ENCODE peak calls at places on chromosomes 5 and 9, in four cellular contexts. P, F, E and X are unnamed samples. For H3K4me1 and H3K27me3, the result is how much of the 10 kb centered on the place peaks cover.

GRCh38 chr5:155661859-155662258 is 648.3 kb downstream of the KIF4B start:
- DNase-seq in E (no peak), P (no peak), F (no peak), X (no peak)

GRCh38 chr9:115058684-115059315 is 59.2 kb downstream of the TNC start:
- DNase-seq in F (no peak), P (no peak), E (peak), X (no peak)

GRCh38 chr5:150137168-150137957 is 18.3 kb downstream of the PDGFRB start:
- DNase-seq in E (peak), P (no peak), F (no peak), X (no peak)

GRCh38 chr5:4942831-4943178 is 197.3 kb upstream of the ADAMTS16 start:
- DNase-seq in P (peak), F (no peak), E (no peak), X (no peak)

GRCh38 chr5:149632311-149633251 is 51.3 kb downstream of the ARHGEF37 start:
- DNase-seq in E (peak), P (peak), F (no peak), X (no peak)

GRCh38 chr9:95025213-95026170 is 292.0 kb downstream of the FANCC start:
- DNase-seq in F (peak), P (no peak), E (peak), X (peak)

GRCh38 chr5:157205708-157206107 is 25.1 kb downstream of the ITK start:
- DNase-seq in P (no peak), F (no peak), E (no peak), X (no peak)

GRCh38 chr9:93096131-93096802 is at the start of gene CARD19:
- DNase-seq in P (peak), E (peak), F (peak), X (no peak)

GRCh38 chr9:113602126-113603119 is 138.9 kb downstream of the RGS3 start:
- DNase-seq in P (peak), E (peak), F (peak), X (peak)

GRCh38 chr5:90640484-90641059 is 82.0 kb downstream of the ADGRV1 start:
- DNase-seq in F (no peak), E (no peak), P (no peak), X (no peak)

GRCh38 chr9:75200892-75201470 is 112.7 kb downstream of the OSTF1 start:
- DNase-seq in E (peak), F (no peak), P (no peak), X (no peak)

GRCh38 chr9:124258765-124259272 is 1.1 kb downstream of the NEK6 start:
- DNase-seq in F (no peak), P (peak), E (peak), X (no peak)

GRCh38 chr9:75064307-75065025 is 23.5 kb downstream of the NMRK1 start:
- DNase-seq in P (no peak), F (no peak), E (peak), X (no peak)

GRCh38 chr9:93185261-93186150 is 1.6 kb downstream of the WNK2 start:
- DNase-seq in P (peak), F (no peak), E (no peak), X (no peak)

GRCh38 chr5:59829389-59829788 is 64.1 kb downstream of the PDE4D start:
- DNase-seq in P (no peak), E (peak), F (no peak), X (no peak)

GRCh38 chr5:147748590-147748989 is 33.9 kb downstream of the JAKMIP2 start:
- DNase-seq in E (no peak), F (no peak), P (no peak), X (no peak)

GRCh38 chr9:38026021-38026809 is 42.8 kb downstream of the SHB start:
- DNase-seq in P (no peak), E (peak), F (peak), X (peak)

GRCh38 chr5:127254729-127255284 is 35.8 kb upstream of the MEGF10 start:
- DNase-seq in F (no peak), P (no peak), E (peak), X (no peak)

GRCh38 chr9:2215941-2216441 is 200.8 kb downstream of the SMARCA2 start:
- DNase-seq in E (no peak), P (no peak), F (no peak), X (no peak)

GRCh38 chr5:60505373-60505772 is 194.6 kb downstream of the DEPDC1B start:
- DNase-seq in P (no peak), E (no peak), F (no peak), X (no peak)

GRCh38 chr5:67809589-67809988 is 406.0 kb upstream of the PIK3R1 start:
- DNase-seq in P (no peak), F (no peak), E (no peak), X (no peak)

GRCh38 chr9:2420488-2421056 is 201.0 kb upstream of the VLDLR start:
- DNase-seq in E (no peak), F (no peak), P (no peak), X (no peak)

GRCh38 chr9:115985657-115986056 is 167.9 kb upstream of the PAPPA start:
- DNase-seq in E (no peak), P (no peak), F (no peak), X (no peak)

GRCh38 chr5:124677376-124677998 is 69.0 kb downstream of the ZNF608 start:
- DNase-seq in P (no peak), E (no peak), F (no peak), X (no peak)

GRCh38 chr5:132488590-132488989 is 2.0 kb downstream of the IRF1 start:
- DNase-seq in P (no peak), F (no peak), E (no peak), X (no peak)

GRCh38 chr5:160133071-160133917 is 14.0 kb upstream of the PWWP2A start:
- DNase-seq in P (peak), E (peak), F (peak), X (peak)

GRCh38 chr5:113719549-113719948 is 206.1 kb downstream of the YTHDC2 start:
- DNase-seq in E (no peak), F (no peak), P (no peak), X (no peak)

GRCh38 chr5:161190086-161190485 is 338.1 kb upstream of the ATP10B start:
- DNase-seq in P (no peak), E (peak), F (no peak), X (no peak)

GRCh38 chr5:158880514-158881001 is 219.2 kb downstream of the EBF1 start:
- DNase-seq in P (no peak), F (no peak), E (peak), X (no peak)

GRCh38 chr5:25190521-25191000 is 545.8 kb upstream of the CDH10 start:
- DNase-seq in F (no peak), E (no peak), P (no peak), X (no peak)

GRCh38 chr9:114085404-114085803 is 7.3 kb upstream of the AMBP start:
- DNase-seq in E (no peak), F (peak), P (no peak), X (no peak)

GRCh38 chr5:138654281-138654867 is 79.2 kb upstream of the HSPA9 start:
- DNase-seq in E (peak), P (no peak), F (no peak), X (no peak)

GRCh38 chr5:168885324-168886120 is 306.4 kb upstream of the PANK3 start:
- DNase-seq in P (no peak), E (peak), F (no peak), X (no peak)

GRCh38 chr9:114336157-114336556 is 6.5 kb downstream of the ORM2 start:
- DNase-seq in P (no peak), E (no peak), F (no peak), X (no peak)

GRCh38 chr9:127280880-127281660 is 16.5 kb downstream of the GARNL3 start:
- DNase-seq in P (no peak), E (no peak), F (no peak), X (no peak)

GRCh38 chr9:94014066-94014654 is 59.0 kb upstream of the BARX1 start:
- DNase-seq in F (no peak), E (peak), P (no peak), X (no peak)

GRCh38 chr5:93632327-93632726 is 49.3 kb downstream of the NR2F1 start:
- DNase-seq in E (no peak), P (no peak), F (no peak), X (no peak)

GRCh38 chr5:170307575-170308465 is 10.2 kb upstream of the LCP2 start:
- DNase-seq in P (no peak), E (peak), F (peak), X (peak)

GRCh38 chr5:119339965-119340364 is 15.9 kb upstream of the TNFAIP8 start:
- DNase-seq in P (no peak), E (no peak), F (no peak), X (no peak)

GRCh38 chr5:119343042-119343441 is 12.8 kb upstream of the TNFAIP8 start:
- DNase-seq in F (no peak), E (no peak), P (no peak), X (no peak)

GRCh38 chr5:119342414-119342813 is 13.4 kb upstream of the TNFAIP8 start:
- DNase-seq in P (no peak), F (no peak), E (no peak), X (no peak)

GRCh38 chr5:119340597-119341218 is 15.1 kb upstream of the TNFAIP8 start:
- DNase-seq in P (no peak), E (no peak), F (no peak), X (no peak)

DNA sequence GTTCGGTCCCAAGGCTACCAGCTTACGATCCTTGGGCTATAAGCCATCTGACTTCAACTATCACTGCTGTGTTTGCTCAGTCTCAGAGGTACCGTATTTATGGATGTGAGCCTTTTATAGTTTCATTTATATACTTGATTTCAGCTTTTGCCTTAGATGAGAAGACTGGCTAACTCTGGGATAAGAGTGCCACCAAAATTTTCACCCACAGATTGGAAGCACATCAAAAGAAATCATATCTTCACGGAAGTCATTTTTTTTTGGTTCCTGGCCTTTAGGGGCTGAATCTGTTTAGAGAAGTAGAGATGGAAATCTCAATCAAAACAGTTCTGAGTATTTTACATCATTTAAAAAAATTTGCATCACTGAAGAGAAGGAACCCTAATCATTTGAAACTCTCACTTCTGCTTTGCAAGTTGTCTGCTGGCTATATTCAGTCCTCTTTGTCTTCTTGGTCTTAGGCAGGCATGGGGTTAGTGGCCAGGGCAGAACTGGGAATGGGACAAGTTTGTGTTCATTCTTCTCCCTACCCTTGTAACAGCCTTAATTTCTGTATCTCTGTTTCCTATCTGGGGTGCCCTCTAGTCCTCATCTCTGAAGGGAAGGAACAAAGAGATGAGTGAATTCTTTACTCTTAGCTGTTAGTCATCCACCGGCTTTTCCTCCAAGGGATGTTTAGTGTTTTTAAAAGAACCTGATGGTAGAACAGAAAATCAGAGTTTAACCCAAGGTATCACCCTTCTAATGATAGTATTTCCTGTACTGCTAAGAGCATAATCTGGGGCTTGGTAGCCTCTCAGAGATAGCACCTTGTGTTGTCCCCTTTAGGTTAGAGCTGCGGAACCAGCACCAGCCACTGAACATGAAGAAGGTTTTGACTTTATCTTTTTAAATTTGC is 14.1 kb upstream of the TNFAIP8 start:
- DNase-seq in E (no peak), P (no peak), F (no peak), X (no peak)
- H3K4me3 ChIP-seq in E (no peak), P (no peak), F (no peak), X (no peak)

DNA sequence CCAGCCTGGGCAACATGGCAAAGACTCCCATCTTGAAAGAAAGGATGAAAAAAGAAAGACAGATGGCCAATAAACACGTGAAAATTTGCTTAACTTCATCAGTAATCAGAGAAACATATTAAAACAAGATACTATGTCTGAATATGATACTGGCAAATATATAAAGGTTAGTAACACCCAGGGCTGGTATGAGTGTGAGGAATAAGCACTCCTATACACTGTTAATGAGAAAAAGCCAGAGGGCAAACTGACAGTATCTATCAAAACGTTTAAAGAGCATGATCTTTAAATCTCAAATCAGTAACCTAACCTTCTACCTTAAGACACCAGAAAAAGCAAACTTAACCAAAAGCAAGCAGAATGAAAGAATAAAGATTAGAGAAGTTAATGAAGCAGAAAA is 14.1 kb downstream of the B4GALT1 start:
- DNase-seq in P (no peak), E (no peak), F (no peak), X (no peak)
- H3K4me1 ChIP-seq in P (under half), E (half or more), F (under half), X (half or more)

DNA sequence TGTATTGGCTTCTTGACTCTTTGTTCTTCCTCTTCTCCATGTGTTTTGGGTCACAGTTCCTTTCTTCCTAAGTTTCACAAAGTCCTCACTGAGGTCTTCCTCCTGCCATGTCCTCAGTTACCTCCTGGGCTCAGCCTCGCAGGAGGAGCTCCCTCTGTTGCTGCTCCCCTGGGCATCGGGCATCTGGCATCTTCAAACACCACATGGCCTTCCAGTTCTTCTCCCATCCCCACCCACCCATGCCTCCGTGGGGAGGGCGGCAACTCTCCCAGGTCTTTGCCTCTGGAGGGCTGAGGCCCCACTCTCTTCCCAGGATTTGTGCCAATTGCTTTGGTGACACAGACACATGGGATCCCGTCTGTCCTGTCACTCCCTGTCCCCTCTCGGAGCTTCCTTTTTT is 22.8 kb downstream of the MRPL36 start:
- DNase-seq in P (no peak), F (no peak), E (no peak), X (no peak)
- H3K27me3 ChIP-seq in P (under half), F (under half), E (under half), X (under half)

DNA sequence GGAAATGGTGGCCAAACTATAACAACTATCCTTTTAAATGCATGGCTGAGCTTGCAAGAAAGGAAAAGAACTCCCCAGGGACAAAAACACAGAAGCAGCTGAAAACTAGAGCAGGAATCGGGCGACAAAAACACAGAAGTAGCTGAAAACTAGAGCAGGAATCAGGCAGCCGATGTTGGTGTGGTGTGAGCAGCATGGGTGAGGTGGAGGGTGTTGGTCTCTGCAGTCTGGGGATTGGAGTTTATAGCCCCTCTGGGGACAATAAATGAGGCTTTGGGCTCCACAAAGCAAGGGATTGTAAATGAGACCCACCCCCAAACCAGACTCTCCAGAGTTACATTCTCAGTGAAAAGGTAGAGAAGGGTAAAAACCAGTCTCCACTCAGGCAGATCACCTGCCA is 95.1 kb downstream of the C9orf50 start:
- DNase-seq in P (no peak), F (no peak), E (no peak), X (no peak)
- H3K4me3 ChIP-seq in P (no peak), F (no peak), E (no peak), X (no peak)

GRCh38 chr5:82334856-82335255 is 56.7 kb upstream of the RPS23 start:
- DNase-seq in P (no peak), E (peak), F (no peak), X (no peak)
- H3K4me1 ChIP-seq in P (under half), E (half or more), F (under half), X (under half)

GRCh38 chr5:143405063-143405746 is 1.7 kb upstream of the NR3C1 start:
- DNase-seq in P (peak), E (peak), F (peak), X (peak)
- H3K27me3 ChIP-seq in P (under half), E (under half), F (under half), X (under half)

DNA sequence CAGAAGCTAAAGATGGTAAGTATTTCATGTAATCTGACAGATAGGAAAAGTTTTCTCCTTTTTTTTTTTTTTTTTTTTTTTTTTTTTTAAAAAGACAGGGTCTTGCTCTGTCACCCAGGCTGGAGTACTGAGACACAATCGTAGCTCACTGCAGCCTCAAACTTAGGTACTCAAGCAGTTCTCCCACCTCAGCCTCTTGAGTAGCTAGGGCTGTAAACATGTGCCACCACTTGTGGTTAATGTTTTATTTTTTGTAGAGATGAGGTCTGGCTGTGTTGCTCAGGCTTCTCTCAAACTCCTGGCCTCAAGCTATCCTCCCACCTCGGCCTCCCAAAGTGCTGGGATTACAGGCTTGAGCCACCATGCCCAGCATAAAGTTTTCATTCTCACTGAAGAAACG is 17.8 kb downstream of the CDK7 start:
- DNase-seq in P (no peak), F (no peak), E (no peak), X (no peak)
- H3K4me3 ChIP-seq in P (no peak), F (no peak), E (no peak), X (no peak)

GRCh38 chr9:117354252-117354847 is 60.5 kb downstream of the ASTN2 start:
- DNase-seq in P (no peak), F (no peak), E (no peak), X (no peak)
- H3K4me1 ChIP-seq in P (under half), F (under half), E (under half), X (under half)